ENCODE peak calls at places on chromosomes 2 and 18, in seven cellular contexts. A is GM12878, H is K562, L is GM12891, K is HepG2, C is SK-N-SH, D is GM12892. U is an unnamed sample.

GRCh38 chr2:167733750-167734149 is 513.6 kb downstream of the STK39 start:
- DNase-seq in A (no peak), H (no peak), L (no peak), K (peak), C (no peak), D (no peak), U (no peak)

GRCh38 chr2:36562973-36563532 is 34.9 kb downstream of the FEZ2 start:
- DNase-seq in A (no peak), H (no peak), L (no peak), K (peak), C (no peak), D (no peak), U (no peak)

GRCh38 chr18:54828986-54829385 is 709 bp downstream of the RAB27B start:
- DNase-seq in A (no peak), H (no peak), L (no peak), K (no peak), C (no peak), D (no peak), U (no peak)

GRCh38 chr2:226915846-226916360 is 80.0 kb downstream of the RHBDD1 start:
- DNase-seq in A (no peak), H (no peak), L (no peak), K (no peak), C (no peak), D (no peak), U (no peak)

GRCh38 chr2:71066856-71067255 is 1.6 kb upstream of the NAGK start:
- DNase-seq in A (no peak), H (no peak), L (no peak), K (no peak), C (no peak), D (no peak), U (no peak)

GRCh38 chr2:74777161-74777900 is 56.6 kb upstream of the HK2 start:
- DNase-seq in A (peak), H (no peak), L (peak), K (no peak), C (no peak), D (peak), U (no peak)

GRCh38 chr2:241204490-241204889 is 16.0 kb downstream of the ANO7 start:
- DNase-seq in A (no peak), H (no peak), L (no peak), K (no peak), C (no peak), D (no peak), U (no peak)

GRCh38 chr2:172048195-172048995 is 36.9 kb upstream of the DLX1 start:
- DNase-seq in A (no peak), H (no peak), L (no peak), K (no peak), C (no peak), D (no peak), U (no peak)

GRCh38 chr2:6917071-6917760 is at the start of gene RNF144A:
- DNase-seq in A (no peak), H (peak), L (peak), K (no peak), C (peak), D (peak), U (no peak)

GRCh38 chr2:212294816-212295215 is 243.8 kb downstream of the ERBB4 start:
- DNase-seq in A (no peak), H (no peak), L (no peak), K (no peak), C (peak), D (no peak), U (no peak)

GRCh38 chr2:221285156-221285555 is 286.9 kb downstream of the EPHA4 start:
- DNase-seq in A (no peak), H (no peak), L (no peak), K (no peak), C (no peak), D (no peak), U (no peak)

GRCh38 chr2:28620371-28620793 is 124.5 kb downstream of the PLB1 start:
- DNase-seq in A (no peak), H (no peak), L (no peak), K (no peak), C (no peak), D (no peak), U (no peak)

GRCh38 chr2:178700922-178701342 is 106.3 kb downstream of the TTN start:
- DNase-seq in A (no peak), H (peak), L (peak), K (peak), C (peak), D (no peak), U (no peak)

GRCh38 chr2:86069091-86069685 is 36.5 kb downstream of the POLR1A start:
- DNase-seq in A (no peak), H (no peak), L (no peak), K (no peak), C (no peak), D (no peak), U (no peak)

GRCh38 chr18:392926-393325 is 107.6 kb downstream of the COLEC12 start:
- DNase-seq in A (no peak), H (no peak), L (no peak), K (no peak), C (no peak), D (no peak), U (no peak)

GRCh38 chr18:4987452-4988405 is 209.3 kb downstream of the AKAIN1 start:
- DNase-seq in A (no peak), H (no peak), L (no peak), K (no peak), C (no peak), D (no peak), U (no peak)

GRCh38 chr2:10030311-10030736 is 13.0 kb upstream of the KLF11 start:
- DNase-seq in A (no peak), H (peak), L (no peak), K (peak), C (no peak), D (no peak), U (no peak)

GRCh38 chr2:240302933-240303332 is 132.5 kb upstream of the GPC1 start:
- DNase-seq in A (no peak), H (no peak), L (no peak), K (no peak), C (no peak), D (no peak), U (peak)

GRCh38 chr18:48428494-48429177 is 19.5 kb upstream of the ZBTB7C start:
- DNase-seq in A (no peak), H (no peak), L (no peak), K (no peak), C (no peak), D (no peak), U (no peak)
- TF ChIP-seq TAF1 in A (no peak), H (no peak), L (no peak), K (no peak), C (no peak), D (no peak), U (no peak)

GRCh38 chr2:105904938-105905337 is 160.2 kb downstream of the NCK2 start:
- DNase-seq in A (peak), H (no peak), L (no peak), K (no peak), C (no peak), D (peak), U (no peak)
- TF ChIP-seq TAF1 in A (no peak), H (no peak), L (no peak), K (no peak), C (no peak), D (no peak), U (no peak)

GRCh38 chr2:231820786-231821303 is 34.6 kb downstream of the COPS7B start:
- DNase-seq in A (no peak), H (no peak), L (no peak), K (no peak), C (no peak), D (no peak), U (no peak)

GRCh38 chr2:231816327-231817026 is 30.2 kb downstream of the COPS7B start:
- DNase-seq in A (no peak), H (no peak), L (no peak), K (no peak), C (no peak), D (no peak), U (no peak)

GRCh38 chr2:231821908-231822307 is 35.7 kb downstream of the COPS7B start:
- DNase-seq in A (no peak), H (no peak), L (no peak), K (no peak), C (no peak), D (no peak), U (no peak)

DNA sequence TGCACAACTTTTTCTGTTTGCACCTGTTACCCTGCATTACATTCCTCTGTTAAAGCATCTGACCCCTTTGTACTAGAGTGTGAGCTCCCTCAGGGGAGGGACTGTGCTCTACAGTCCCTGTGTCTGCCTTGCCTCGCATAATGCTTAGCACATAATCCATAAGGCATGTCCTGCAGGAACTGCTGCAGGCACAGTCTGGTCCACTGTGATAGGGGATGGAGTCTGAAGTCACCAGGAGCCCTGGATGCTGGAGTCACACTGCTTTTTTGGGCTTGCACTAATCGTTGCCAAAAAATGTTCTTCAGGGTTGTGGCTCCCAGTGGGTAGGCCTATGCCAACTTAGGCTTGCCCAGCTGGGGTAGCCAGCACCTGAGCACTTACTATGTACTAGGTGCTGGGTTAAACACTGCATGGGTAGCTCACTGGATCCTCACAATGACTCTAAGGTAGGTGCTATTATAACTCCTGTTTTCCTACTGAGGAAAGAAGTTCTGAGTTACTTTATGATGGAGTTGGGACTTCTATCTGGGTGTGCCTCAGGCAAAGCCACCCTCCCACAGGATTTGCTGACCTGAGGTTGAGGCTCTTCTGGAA is 33.3 kb downstream of the COPS7B start:
- DNase-seq in A (no peak), H (no peak), L (no peak), K (peak), C (no peak), D (no peak), U (no peak)
- TF ChIP-seq TAF1 in A (no peak), H (no peak), L (no peak), K (no peak), C (no peak), D (no peak), U (no peak)

GRCh38 chr2:119196301-119197124 is 27.1 kb upstream of the STEAP3 start:
- DNase-seq in A (no peak), H (no peak), L (no peak), K (no peak), C (no peak), D (no peak), U (no peak)
- TF ChIP-seq TAF1 in A (no peak), H (no peak), L (no peak), K (no peak), C (no peak), D (no peak), U (no peak)

GRCh38 chr2:109318150-109318948 is 189.3 kb downstream of the SH3RF3 start:
- DNase-seq in A (no peak), H (no peak), L (no peak), K (peak), C (peak), D (no peak), U (no peak)
- TF ChIP-seq TAF1 in A (no peak), H (no peak), L (no peak), K (no peak), C (no peak), D (no peak), U (no peak)

GRCh38 chr2:161839931-161840330 is 215.7 kb downstream of the SLC4A10 start:
- DNase-seq in A (no peak), H (no peak), L (no peak), K (no peak), C (no peak), D (no peak), U (no peak)

GRCh38 chr2:161836664-161837063 is 212.4 kb downstream of the SLC4A10 start:
- DNase-seq in A (no peak), H (no peak), L (no peak), K (no peak), C (no peak), D (no peak), U (no peak)
- TF ChIP-seq TAF1 in A (no peak), H (no peak), L (no peak), K (no peak), C (no peak), D (no peak), U (no peak)

GRCh38 chr2:45928946-45929345 is 277.5 kb downstream of the PRKCE start:
- DNase-seq in A (no peak), H (no peak), L (no peak), K (no peak), C (no peak), D (no peak), U (no peak)

GRCh38 chr2:45929674-45930395 is 278.4 kb downstream of the PRKCE start:
- DNase-seq in A (no peak), H (no peak), L (no peak), K (no peak), C (no peak), D (no peak), U (no peak)

GRCh38 chr2:45935791-45936622 is 284.5 kb downstream of the PRKCE start:
- DNase-seq in A (no peak), H (peak), L (peak), K (peak), C (peak), D (peak), U (no peak)

GRCh38 chr2:45930396-45930792 is 278.9 kb downstream of the PRKCE start:
- DNase-seq in A (no peak), H (no peak), L (no peak), K (no peak), C (no peak), D (no peak), U (no peak)

DNA sequence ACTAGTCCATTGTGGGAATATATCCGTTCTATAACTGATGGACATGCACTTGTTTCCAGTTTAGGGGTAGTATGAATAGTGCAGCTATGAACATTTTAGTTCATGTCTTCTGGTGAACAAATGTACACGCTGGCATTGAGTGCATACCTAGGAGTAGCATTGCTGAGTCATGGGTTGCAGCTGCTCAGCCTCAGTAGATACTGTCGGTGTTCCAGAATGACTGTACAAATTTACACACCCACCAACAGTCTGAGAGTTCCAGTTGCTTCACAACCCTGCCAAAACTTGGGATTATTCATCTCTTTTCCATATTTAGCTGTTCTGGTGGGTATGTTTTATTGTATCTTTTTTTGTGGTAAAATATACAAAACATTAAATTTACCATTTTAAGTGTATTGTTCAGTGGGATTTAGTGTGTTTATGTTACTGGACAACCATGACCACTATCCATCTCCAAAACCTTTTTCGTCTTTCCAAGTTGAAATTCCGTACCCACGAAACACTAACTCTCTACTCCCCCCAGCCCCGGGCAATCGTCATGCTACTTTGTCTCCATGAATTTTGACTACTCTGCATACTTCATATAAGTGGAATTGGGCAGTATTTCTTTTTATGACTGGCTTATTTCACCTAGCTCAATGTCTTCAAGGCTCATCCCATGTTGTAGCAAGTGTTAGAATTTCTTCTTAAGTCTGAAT is 281.0 kb downstream of the PRKCE start:
- DNase-seq in A (no peak), H (no peak), L (no peak), K (no peak), C (no peak), D (no peak), U (no peak)
- TF ChIP-seq TAF1 in A (no peak), H (no peak), L (no peak), K (no peak), C (no peak), D (no peak), U (no peak)

DNA sequence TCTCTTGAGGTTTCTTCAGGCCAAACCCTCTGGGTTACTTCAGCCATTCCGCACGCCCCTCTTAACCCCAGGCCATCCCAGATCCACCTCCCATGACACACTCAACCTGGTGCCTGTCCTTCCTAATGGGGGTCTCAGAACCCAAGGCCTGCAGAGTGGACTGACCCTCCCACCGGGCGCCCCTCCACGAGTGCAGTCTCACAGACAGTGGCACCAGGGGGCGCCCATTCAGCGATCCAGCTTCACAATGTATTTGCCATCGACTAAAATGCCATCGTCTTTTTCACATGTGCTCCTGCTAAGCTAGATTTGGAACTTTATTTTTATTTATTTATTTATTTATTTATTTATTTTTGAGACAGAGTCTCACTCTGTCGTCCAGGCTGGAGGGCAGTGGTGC is 38.5 kb downstream of the INPP5D start:
- DNase-seq in A (no peak), H (no peak), L (no peak), K (peak), C (peak), D (no peak), U (peak)
- TF ChIP-seq TAF1 in A (no peak), H (no peak), L (no peak), K (no peak), C (no peak), D (no peak), U (no peak)